ENCODE peak calls at places on chromosomes 7 and 10, in eight cellular contexts. C is upper lobe of right lung, H is heart left ventricle, E is transverse colon, T is foreskin fibroblast, B is A549, X is AG10803, F is natural killer cell. S is an unnamed sample.

GRCh38 chr7:35971133-35971995 is 170.5 kb downstream of the SEPTIN7 start:
- DNase-seq in C (no peak), H (peak; percentile 7), E (no peak), T (no peak), B (peak; percentile 19), X (no peak), F (no peak), S (no peak)

GRCh38 chr7:138842111-138842510 is 44.1 kb upstream of the ATP6V0A4 start:
- DNase-seq in C (no peak), H (no peak), E (no peak), T (no peak), B (peak; percentile 50), X (peak; percentile 57), F (no peak), S (no peak)

GRCh38 chr10:132786279-132786528 is 257 bp upstream of the NKX6-2 start:
- DNase-seq in C (no peak), H (no peak), E (no peak), T (no peak), B (no peak), X (no peak), F (no peak), S (no peak)

GRCh38 chr7:1094870-1095269 is 7.0 kb downstream of the GPER1 start:
- DNase-seq in C (no peak), H (no peak), E (no peak), T (no peak), B (no peak), X (no peak), F (no peak), S (no peak)

GRCh38 chr7:67823345-67823744 is 826.7 kb downstream of the TYW1 start:
- DNase-seq in C (no peak), H (no peak), E (no peak), T (peak; percentile 50), B (peak; percentile 32), X (peak; percentile 23), F (no peak), S (no peak)

GRCh38 chr7:2873686-2874551 is 29.8 kb upstream of the GNA12 start:
- DNase-seq in C (no peak), H (no peak), E (no peak), T (peak; percentile 83), B (peak; percentile 73), X (peak; percentile 87), F (no peak), S (no peak)

GRCh38 chr7:24757799-24758275 is 573 bp upstream of the GSDME start:
- DNase-seq in C (no peak), H (no peak), E (no peak), T (peak; percentile 51), B (peak; percentile 62), X (peak; percentile 68), F (no peak), S (no peak)

GRCh38 chr7:134823400-134823799 is 44.0 kb downstream of the CALD1 start:
- DNase-seq in C (no peak), H (no peak), E (no peak), T (peak; percentile 40), B (no peak), X (peak; percentile 86), F (no peak), S (no peak)

GRCh38 chr7:133290676-133291332 is 37.9 kb downstream of the EXOC4 start:
- DNase-seq in C (no peak), H (no peak), E (no peak), T (no peak), B (no peak), X (no peak), F (no peak), S (no peak)

GRCh38 chr7:112414855-112415490 is 35.3 kb upstream of the IFRD1 start:
- DNase-seq in C (no peak), H (no peak), E (no peak), T (no peak), B (peak; percentile 61), X (no peak), F (no peak), S (no peak)

GRCh38 chr10:91551856-91552255 is 81.0 kb downstream of the PPP1R3C start:
- DNase-seq in C (no peak), H (peak; percentile 66), E (no peak), T (peak; percentile 57), B (peak; percentile 76), X (peak; percentile 75), F (no peak), S (no peak)
- TF ChIP-seq CTCF in C (peak; percentile 50), H (peak; percentile 72), E (no peak), T (peak; percentile 83), B (peak; percentile 68), X (peak; percentile 85), F (no peak), S (no peak)

GRCh38 chr10:119031496-119032059 is 2.1 kb downstream of the NANOS1 start:
- DNase-seq in C (no peak), H (no peak), E (no peak), T (no peak), B (no peak), X (no peak), F (no peak), S (no peak)
- TF ChIP-seq CTCF in C (no peak), H (no peak), E (no peak), T (no peak), B (no peak), X (no peak), F (no peak), S (no peak)

DNA sequence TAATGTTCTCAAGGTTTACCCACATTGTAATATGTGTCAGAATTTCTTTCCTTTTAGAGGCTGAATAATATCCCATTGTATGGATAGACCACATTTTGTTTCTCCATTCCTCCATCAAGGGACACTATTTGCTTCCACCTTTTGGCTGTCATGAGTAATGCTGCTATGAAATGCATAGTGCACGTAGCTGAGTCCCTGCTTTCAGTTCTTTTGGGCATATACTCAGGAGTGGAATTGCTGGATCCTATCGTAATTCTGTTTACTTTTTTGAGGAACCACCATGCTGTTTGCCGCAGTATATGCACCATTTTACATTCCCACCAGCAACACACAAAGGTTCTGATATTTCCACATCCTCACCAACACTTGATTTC is 60.0 kb downstream of the PRF1 start:
- DNase-seq in C (no peak), H (no peak), E (no peak), T (no peak), B (no peak), X (no peak), F (no peak), S (no peak)
- TF ChIP-seq CTCF in C (peak; percentile 11), H (peak; percentile 28), E (no peak), T (peak; percentile 31), B (peak; percentile 6), X (peak; percentile 36), F (no peak), S (no peak)

GRCh38 chr7:82079527-82079926 is 309.7 kb upstream of the HGF start:
- DNase-seq in C (no peak), H (no peak), E (no peak), T (no peak), B (no peak), X (no peak), F (no peak), S (no peak)
- TF ChIP-seq CTCF in C (no peak), H (no peak), E (no peak), T (no peak), B (no peak), X (no peak), F (no peak), S (no peak)

DNA sequence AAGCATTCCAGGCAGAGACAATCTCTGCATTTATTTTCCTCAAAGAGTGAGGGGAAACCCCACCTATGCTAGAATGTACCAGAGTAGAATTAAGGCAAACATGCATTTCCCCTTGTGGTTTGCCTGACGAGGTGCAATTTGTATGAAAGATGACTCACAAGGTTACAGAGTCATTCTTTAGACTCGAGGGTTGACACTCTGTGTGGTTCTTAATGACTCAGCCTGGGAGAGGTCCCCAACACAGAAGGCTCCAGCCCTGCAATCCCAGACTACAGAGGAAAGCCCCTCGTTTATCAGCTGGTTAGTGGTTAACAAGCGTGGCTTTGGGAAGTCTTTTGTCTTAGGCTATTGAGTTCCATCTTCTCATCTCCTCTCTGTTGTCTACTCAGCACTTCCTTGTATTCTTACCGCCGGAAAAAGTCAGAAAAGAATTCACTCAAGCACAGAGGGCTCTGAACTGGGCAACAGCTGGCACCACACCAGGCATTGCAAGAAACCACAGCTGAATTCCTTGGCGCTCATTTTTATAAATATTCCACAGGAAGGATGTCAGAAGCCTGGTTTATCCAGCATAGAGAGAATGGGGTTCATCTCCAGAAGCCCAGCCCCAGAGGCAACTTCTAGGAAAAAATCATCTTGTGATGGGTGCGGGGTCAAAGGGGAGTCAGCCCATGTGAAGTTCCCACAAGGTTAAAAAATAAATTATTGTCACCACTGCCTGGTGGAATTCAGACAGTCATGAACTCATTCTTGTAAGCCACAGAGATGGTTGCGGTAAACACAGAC is 24.4 kb upstream of the SVIL start:
- DNase-seq in C (peak; percentile 76), H (peak; percentile 17), E (peak; percentile 29), T (peak; percentile 98), B (peak; percentile 96), X (peak; percentile 98), F (peak; percentile 65), S (no peak)
- TF ChIP-seq CTCF in C (peak; percentile 49), H (peak; percentile 38), E (peak; percentile 40), T (peak; percentile 34), B (no peak), X (peak; percentile 63), F (no peak), S (no peak)

GRCh38 chr7:22723642-22724041 is 3.4 kb upstream of the IL6 start:
- DNase-seq in C (no peak), H (no peak), E (no peak), T (peak; percentile 48), B (no peak), X (peak; percentile 61), F (no peak), S (no peak)

GRCh38 chr7:22724861-22725260 is 2.1 kb upstream of the IL6 start:
- DNase-seq in C (no peak), H (no peak), E (no peak), T (no peak), B (no peak), X (peak; percentile 18), F (no peak), S (no peak)

GRCh38 chr7:22726849-22727792 is at the start of gene IL6:
- DNase-seq in C (peak; percentile 88), H (peak; percentile 87), E (peak; percentile 63), T (peak; percentile 89), B (peak; percentile 43), X (peak; percentile 98), F (no peak), S (peak; percentile 53)

GRCh38 chr7:22726345-22726848 is 603 bp upstream of the IL6 start:
- DNase-seq in C (peak; percentile 72), H (peak; percentile 31), E (peak; percentile 34), T (peak; percentile 57), B (peak; percentile 76), X (peak; percentile 85), F (no peak), S (peak; percentile 47)

DNA sequence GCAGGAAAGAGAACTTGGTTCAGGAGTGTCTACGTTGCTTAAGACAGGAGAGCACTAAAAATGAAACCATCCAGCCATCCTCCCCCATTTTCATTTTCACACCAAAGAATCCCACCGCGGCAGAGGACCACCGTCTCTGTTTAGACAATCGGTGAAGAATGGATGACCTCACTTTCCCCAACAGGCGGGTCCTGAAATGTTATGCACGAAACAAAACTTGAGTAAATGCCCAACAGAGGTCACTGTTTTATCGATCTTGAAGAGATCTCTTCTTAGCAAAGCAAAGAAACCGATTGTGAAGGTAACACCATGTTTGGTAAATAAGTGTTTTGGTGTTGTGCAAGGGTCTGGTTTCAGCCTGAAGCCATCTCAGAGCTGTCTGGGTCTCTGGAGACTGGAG is 1.4 kb upstream of the IL6 start:
- DNase-seq in C (no peak), H (no peak), E (no peak), T (no peak), B (peak; percentile 40), X (peak; percentile 63), F (no peak), S (no peak)
- TF ChIP-seq CTCF in C (no peak), H (no peak), E (no peak), T (no peak), B (peak; percentile 24), X (peak; percentile 34), F (no peak), S (no peak)

GRCh38 chr10:124249812-124250432 is 156.5 kb upstream of the CHST15 start:
- DNase-seq in C (no peak), H (no peak), E (peak; percentile 3), T (no peak), B (no peak), X (no peak), F (no peak), S (no peak)
- TF ChIP-seq CTCF in C (peak; percentile 11), H (no peak), E (no peak), T (no peak), B (peak; percentile 8), X (no peak), F (no peak), S (no peak)

S was measured in activated B cell treated with CpG ODN at 0.5 μM for 24 hours.